ENCODE peak calls at places on chromosomes 6 and 20, in eight cellular contexts. One of them, this sample, is unnamed.

GRCh38 chr6:122389704-122390103 is 9.7 kb upstream of the HSF2 start:
- DNase-seq in sigmoid colon: no peak
- DNase-seq in stomach: no peak
- DNase-seq in tibial nerve: no peak
- DNase-seq in suprapubic skin: no peak
- DNase-seq in A549: no peak
- DNase-seq in H1: no peak
- DNase-seq in GM12878: no peak
- DNase-seq in this sample: no peak

GRCh38 chr6:167956983-167957492 is 40.4 kb upstream of the KIF25 start:
- DNase-seq in sigmoid colon: no peak
- DNase-seq in stomach: no peak
- DNase-seq in tibial nerve: no peak
- DNase-seq in suprapubic skin: no peak
- DNase-seq in A549: peak; percentile 7
- DNase-seq in H1: no peak
- DNase-seq in GM12878: no peak
- DNase-seq in this sample: no peak

GRCh38 chr6:30646450-30647038 is 389 bp upstream of the C6orf136 start:
- DNase-seq in sigmoid colon: no peak
- DNase-seq in stomach: peak; percentile 95
- DNase-seq in tibial nerve: peak; percentile 78
- DNase-seq in suprapubic skin: no peak
- DNase-seq in A549: no peak
- DNase-seq in H1: peak; percentile 75
- DNase-seq in GM12878: no peak
- DNase-seq in this sample: no peak

GRCh38 chr20:23765578-23765977 is 14.8 kb upstream of the CST1 start:
- DNase-seq in sigmoid colon: no peak
- DNase-seq in stomach: no peak
- DNase-seq in tibial nerve: no peak
- DNase-seq in suprapubic skin: no peak
- DNase-seq in A549: no peak
- DNase-seq in H1: no peak
- DNase-seq in GM12878: no peak
- DNase-seq in this sample: no peak

GRCh38 chr6:31727034-31727716 is 1.9 kb downstream of the DDAH2 start:
- DNase-seq in sigmoid colon: peak; percentile 73
- DNase-seq in stomach: no peak
- DNase-seq in tibial nerve: no peak
- DNase-seq in suprapubic skin: no peak
- DNase-seq in A549: no peak
- DNase-seq in H1: no peak
- DNase-seq in GM12878: no peak
- DNase-seq in this sample: no peak

GRCh38 chr20:51043811-51044210 is 20.9 kb upstream of the KCNG1 start:
- DNase-seq in sigmoid colon: no peak
- DNase-seq in stomach: no peak
- DNase-seq in tibial nerve: no peak
- DNase-seq in suprapubic skin: no peak
- DNase-seq in A549: no peak
- DNase-seq in H1: no peak
- DNase-seq in GM12878: no peak
- DNase-seq in this sample: no peak

GRCh38 chr6:149342525-149342924 is 25.0 kb downstream of the TAB2 start:
- DNase-seq in sigmoid colon: no peak
- DNase-seq in stomach: no peak
- DNase-seq in tibial nerve: no peak
- DNase-seq in suprapubic skin: no peak
- DNase-seq in A549: no peak
- DNase-seq in H1: no peak
- DNase-seq in GM12878: no peak
- DNase-seq in this sample: no peak

GRCh38 chr6:106628658-106629102 is 618 bp downstream of the RTN4IP1 start:
- DNase-seq in sigmoid colon: no peak
- DNase-seq in stomach: no peak
- DNase-seq in tibial nerve: no peak
- DNase-seq in suprapubic skin: no peak
- DNase-seq in A549: no peak
- DNase-seq in H1: no peak
- DNase-seq in GM12878: no peak
- DNase-seq in this sample: no peak

GRCh38 chr6:13238640-13239216 is 89.6 kb downstream of the TBC1D7 start:
- DNase-seq in sigmoid colon: no peak
- DNase-seq in stomach: no peak
- DNase-seq in tibial nerve: no peak
- DNase-seq in suprapubic skin: no peak
- DNase-seq in A549: no peak
- DNase-seq in H1: no peak
- DNase-seq in GM12878: no peak
- DNase-seq in this sample: no peak

GRCh38 chr20:52242237-52243230 is 51.0 kb upstream of the ZFP64 start:
- DNase-seq in sigmoid colon: no peak
- DNase-seq in stomach: no peak
- DNase-seq in tibial nerve: no peak
- DNase-seq in suprapubic skin: no peak
- DNase-seq in A549: no peak
- DNase-seq in H1: no peak
- DNase-seq in GM12878: no peak
- DNase-seq in this sample: no peak

GRCh38 chr20:24572140-24572539 is 102.7 kb downstream of the SYNDIG1 start:
- DNase-seq in sigmoid colon: no peak
- DNase-seq in stomach: no peak
- DNase-seq in tibial nerve: no peak
- DNase-seq in suprapubic skin: no peak
- DNase-seq in A549: no peak
- DNase-seq in H1: no peak
- DNase-seq in GM12878: no peak
- DNase-seq in this sample: no peak

GRCh38 chr6:33610057-33610456 is 11.1 kb upstream of the ITPR3 start:
- DNase-seq in sigmoid colon: no peak
- DNase-seq in stomach: no peak
- DNase-seq in tibial nerve: no peak
- DNase-seq in suprapubic skin: peak; percentile 41
- DNase-seq in A549: no peak
- DNase-seq in H1: no peak
- DNase-seq in GM12878: no peak
- DNase-seq in this sample: no peak

GRCh38 chr6:90295854-90296345 is 743 bp downstream of the BACH2 start:
- DNase-seq in sigmoid colon: peak; percentile 88
- DNase-seq in stomach: peak; percentile 59
- DNase-seq in tibial nerve: peak; percentile 70
- DNase-seq in suprapubic skin: peak; percentile 82
- DNase-seq in A549: peak; percentile 45
- DNase-seq in H1: no peak
- DNase-seq in GM12878: no peak
- DNase-seq in this sample: peak; percentile 87

GRCh38 chr6:47308674-47309325 is 905 bp downstream of the TNFRSF21 start:
- DNase-seq in sigmoid colon: peak; percentile 67
- DNase-seq in stomach: peak; percentile 29
- DNase-seq in tibial nerve: no peak
- DNase-seq in suprapubic skin: no peak
- DNase-seq in A549: peak; percentile 29
- DNase-seq in H1: no peak
- DNase-seq in GM12878: no peak
- DNase-seq in this sample: peak; percentile 19

DNA sequence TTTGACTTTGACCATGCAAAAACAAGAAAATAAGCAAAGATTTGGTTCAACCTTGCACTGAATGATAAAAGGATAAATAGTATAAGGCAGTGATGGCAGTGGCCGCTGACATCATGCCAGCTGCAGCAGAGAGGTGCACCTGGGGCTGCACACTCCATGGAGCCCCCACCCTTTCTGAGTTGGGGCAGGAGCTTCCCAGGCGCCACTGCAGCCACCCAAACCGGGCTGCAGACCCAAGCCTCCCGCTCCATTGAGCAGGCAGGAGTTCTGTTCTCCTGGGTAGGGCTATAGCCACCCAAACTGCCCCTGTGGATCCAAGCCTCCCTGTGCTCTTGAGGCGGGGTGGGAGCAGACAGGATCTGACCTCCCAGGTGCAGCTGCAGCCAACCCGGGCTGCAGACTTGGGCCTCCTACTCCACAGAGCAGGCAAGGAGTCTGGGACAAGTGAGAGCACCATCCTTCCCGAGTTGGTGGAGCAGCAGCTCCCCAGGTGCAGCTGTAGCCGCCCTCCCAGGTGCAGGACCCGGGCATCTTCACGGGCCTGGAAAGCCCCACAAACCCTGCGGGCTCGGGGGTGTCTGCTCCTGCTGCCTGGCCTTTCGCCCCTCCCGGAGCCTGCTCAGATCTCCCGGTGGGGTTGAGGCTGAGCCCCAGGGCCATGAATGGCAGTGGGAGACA is 537.9 kb downstream of the TENT5A start:
- DNase-seq in sigmoid colon: no peak
- DNase-seq in stomach: no peak
- DNase-seq in tibial nerve: no peak
- DNase-seq in suprapubic skin: no peak
- DNase-seq in A549: no peak
- DNase-seq in H1: no peak
- DNase-seq in GM12878: no peak
- DNase-seq in this sample: no peak
- TF ChIP-seq EP300 in sigmoid colon: no peak
- TF ChIP-seq EP300 in stomach: no peak
- TF ChIP-seq EP300 in tibial nerve: no peak
- TF ChIP-seq EP300 in suprapubic skin: no peak
- TF ChIP-seq EP300 in A549: no peak
- TF ChIP-seq EP300 in H1: no peak
- TF ChIP-seq EP300 in GM12878: no peak
- TF ChIP-seq EP300 in this sample: no peak

GRCh38 chr20:32300647-32301046 is 23.2 kb downstream of the KIF3B start:
- DNase-seq in sigmoid colon: no peak
- DNase-seq in stomach: no peak
- DNase-seq in tibial nerve: no peak
- DNase-seq in suprapubic skin: no peak
- DNase-seq in A549: no peak
- DNase-seq in H1: no peak
- DNase-seq in GM12878: no peak
- DNase-seq in this sample: no peak

GRCh38 chr20:32297439-32297838 is 20.0 kb downstream of the KIF3B start:
- DNase-seq in sigmoid colon: no peak
- DNase-seq in stomach: no peak
- DNase-seq in tibial nerve: no peak
- DNase-seq in suprapubic skin: no peak
- DNase-seq in A549: no peak
- DNase-seq in H1: no peak
- DNase-seq in GM12878: no peak
- DNase-seq in this sample: no peak

GRCh38 chr20:32304121-32304520 is 26.7 kb downstream of the KIF3B start:
- DNase-seq in sigmoid colon: no peak
- DNase-seq in stomach: no peak
- DNase-seq in tibial nerve: no peak
- DNase-seq in suprapubic skin: no peak
- DNase-seq in A549: no peak
- DNase-seq in H1: no peak
- DNase-seq in GM12878: no peak
- DNase-seq in this sample: no peak

GRCh38 chr20:32301719-32302506 is 24.5 kb downstream of the KIF3B start:
- DNase-seq in sigmoid colon: no peak
- DNase-seq in stomach: no peak
- DNase-seq in tibial nerve: no peak
- DNase-seq in suprapubic skin: no peak
- DNase-seq in A549: no peak
- DNase-seq in H1: no peak
- DNase-seq in GM12878: no peak
- DNase-seq in this sample: no peak

DNA sequence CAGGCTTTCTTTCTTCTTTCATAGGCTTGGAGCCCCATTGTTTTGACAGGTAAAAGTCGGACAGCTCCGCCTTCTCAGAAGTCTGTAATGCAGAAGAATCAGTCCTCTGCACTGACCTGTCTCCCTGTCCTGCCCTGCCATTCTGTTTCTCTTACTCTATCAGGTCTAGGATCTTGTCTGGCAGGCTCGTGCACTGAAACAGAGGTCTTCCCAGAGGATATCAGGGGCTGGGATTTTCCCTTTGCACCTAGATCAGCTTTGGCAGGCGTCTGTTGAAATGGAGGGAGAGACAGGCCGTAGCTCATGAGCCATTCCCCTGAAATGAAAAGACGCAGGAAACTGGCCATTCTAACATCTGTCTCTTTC is 25.0 kb downstream of the KIF3B start:
- DNase-seq in sigmoid colon: no peak
- DNase-seq in stomach: no peak
- DNase-seq in tibial nerve: no peak
- DNase-seq in suprapubic skin: no peak
- DNase-seq in A549: no peak
- DNase-seq in H1: no peak
- DNase-seq in GM12878: no peak
- DNase-seq in this sample: no peak
- TF ChIP-seq POLR2A in sigmoid colon: no peak
- TF ChIP-seq POLR2A in stomach: no peak
- TF ChIP-seq POLR2A in tibial nerve: no peak
- TF ChIP-seq POLR2A in suprapubic skin: no peak
- TF ChIP-seq POLR2A in A549: no peak
- TF ChIP-seq POLR2A in H1: no peak
- TF ChIP-seq POLR2A in GM12878: no peak
- TF ChIP-seq POLR2A in this sample: no peak

GRCh38 chr20:3778976-3779375 is 2.3 kb downstream of the SPEF1 start:
- DNase-seq in sigmoid colon: no peak
- DNase-seq in stomach: no peak
- DNase-seq in tibial nerve: no peak
- DNase-seq in suprapubic skin: no peak
- DNase-seq in A549: no peak
- DNase-seq in H1: no peak
- DNase-seq in GM12878: no peak
- DNase-seq in this sample: no peak
- H3K4me3 ChIP-seq in sigmoid colon: no peak overlapping the region
- H3K4me3 ChIP-seq in stomach: no peak overlapping the region
- H3K4me3 ChIP-seq in tibial nerve: no peak overlapping the region
- H3K4me3 ChIP-seq in suprapubic skin: no peak overlapping the region
- H3K4me3 ChIP-seq in A549: no peak overlapping the region
- H3K4me3 ChIP-seq in H1: no peak overlapping the region
- H3K4me3 ChIP-seq in GM12878: no peak overlapping the region
- H3K4me3 ChIP-seq in this sample: no peak overlapping the region

GRCh38 chr6:129606664-129607063 is 103.3 kb downstream of the ARHGAP18 start:
- DNase-seq in sigmoid colon: no peak
- DNase-seq in stomach: no peak
- DNase-seq in tibial nerve: no peak
- DNase-seq in suprapubic skin: no peak
- DNase-seq in A549: no peak
- DNase-seq in H1: no peak
- DNase-seq in GM12878: peak; percentile 59
- DNase-seq in this sample: no peak

GRCh38 chr6:129609635-129610034 is 100.3 kb downstream of the ARHGAP18 start:
- DNase-seq in sigmoid colon: no peak
- DNase-seq in stomach: no peak
- DNase-seq in tibial nerve: peak; percentile 24
- DNase-seq in suprapubic skin: no peak
- DNase-seq in A549: no peak
- DNase-seq in H1: no peak
- DNase-seq in GM12878: no peak
- DNase-seq in this sample: no peak

GRCh38 chr6:129605962-129606361 is 104.0 kb downstream of the ARHGAP18 start:
- DNase-seq in sigmoid colon: no peak
- DNase-seq in stomach: no peak
- DNase-seq in tibial nerve: no peak
- DNase-seq in suprapubic skin: no peak
- DNase-seq in A549: no peak
- DNase-seq in H1: no peak
- DNase-seq in GM12878: no peak
- DNase-seq in this sample: no peak

GRCh38 chr6:129608886-129609540 is 101.0 kb downstream of the ARHGAP18 start:
- DNase-seq in sigmoid colon: no peak
- DNase-seq in stomach: no peak
- DNase-seq in tibial nerve: no peak
- DNase-seq in suprapubic skin: no peak
- DNase-seq in A549: no peak
- DNase-seq in H1: no peak
- DNase-seq in GM12878: no peak
- DNase-seq in this sample: no peak

GRCh38 chr6:129607581-129608186 is 102.3 kb downstream of the ARHGAP18 start:
- DNase-seq in sigmoid colon: no peak
- DNase-seq in stomach: no peak
- DNase-seq in tibial nerve: no peak
- DNase-seq in suprapubic skin: no peak
- DNase-seq in A549: no peak
- DNase-seq in H1: no peak
- DNase-seq in GM12878: no peak
- DNase-seq in this sample: peak; percentile 24
- TF ChIP-seq EP300 in sigmoid colon: no peak
- TF ChIP-seq EP300 in stomach: no peak
- TF ChIP-seq EP300 in tibial nerve: no peak
- TF ChIP-seq EP300 in suprapubic skin: no peak
- TF ChIP-seq EP300 in A549: no peak
- TF ChIP-seq EP300 in H1: no peak
- TF ChIP-seq EP300 in GM12878: no peak
- TF ChIP-seq EP300 in this sample: no peak

This sample was measured in ovary.